ENCODE peak calls at places on chromosome 17, in ten cellular contexts. One of them, this sample, is unnamed.
A peak's percentile ranks its signal among the peaks of the same experiment; 100 is the strongest.

GRCh38 chr17:78019367-78019975 is 61.0 kb downstream of the TNRC6C start:
- DNase-seq in WERI-Rb-1: no peak
- DNase-seq in ovary: no peak
- DNase-seq in T-helper 17 cell: no peak
- DNase-seq in lung: no peak
- DNase-seq in right lobe of liver: no peak
- DNase-seq in small intestine: peak; percentile 44
- DNase-seq in upper lobe of right lung: no peak
- DNase-seq in cardiac muscle cell: peak; percentile 58
- DNase-seq in colonic mucosa: no peak
- DNase-seq in this sample: no peak

GRCh38 chr17:45013021-45013997 is 38.1 kb downstream of the DCAKD start:
- DNase-seq in T-helper 17 cell: no peak
- DNase-seq in WERI-Rb-1: peak; percentile 39
- DNase-seq in colonic mucosa: peak; percentile 29
- DNase-seq in upper lobe of right lung: no peak
- DNase-seq in cardiac muscle cell: peak; percentile 47
- DNase-seq in right lobe of liver: no peak
- DNase-seq in lung: no peak
- DNase-seq in small intestine: no peak
- DNase-seq in ovary: no peak
- DNase-seq in this sample: no peak

GRCh38 chr17:44385287-44386181 is 3.9 kb downstream of the ITGA2B start:
- DNase-seq in lung: peak; percentile 78
- DNase-seq in cardiac muscle cell: peak; percentile 82
- DNase-seq in T-helper 17 cell: peak; percentile 83
- DNase-seq in WERI-Rb-1: peak; percentile 82
- DNase-seq in small intestine: peak; percentile 54
- DNase-seq in upper lobe of right lung: peak; percentile 91
- DNase-seq in ovary: peak; percentile 91
- DNase-seq in right lobe of liver: peak; percentile 82
- DNase-seq in colonic mucosa: peak; percentile 87
- DNase-seq in this sample: peak; percentile 72

GRCh38 chr17:8204761-8205555 is 5.4 kb downstream of the AURKB start:
- DNase-seq in right lobe of liver: no peak
- DNase-seq in lung: no peak
- DNase-seq in WERI-Rb-1: no peak
- DNase-seq in small intestine: no peak
- DNase-seq in T-helper 17 cell: no peak
- DNase-seq in cardiac muscle cell: no peak
- DNase-seq in ovary: no peak
- DNase-seq in colonic mucosa: no peak
- DNase-seq in upper lobe of right lung: no peak
- DNase-seq in this sample: no peak

GRCh38 chr17:74159226-74159840 is 44.1 kb upstream of the RPL38 start:
- DNase-seq in T-helper 17 cell: no peak
- DNase-seq in ovary: no peak
- DNase-seq in upper lobe of right lung: peak; percentile 29
- DNase-seq in colonic mucosa: no peak
- DNase-seq in WERI-Rb-1: no peak
- DNase-seq in lung: no peak
- DNase-seq in right lobe of liver: no peak
- DNase-seq in cardiac muscle cell: no peak
- DNase-seq in small intestine: no peak
- DNase-seq in this sample: no peak

GRCh38 chr17:79792984-79793923 is 3.6 kb downstream of the CBX8 start:
- DNase-seq in right lobe of liver: no peak
- DNase-seq in colonic mucosa: no peak
- DNase-seq in ovary: peak; percentile 59
- DNase-seq in cardiac muscle cell: peak; percentile 70
- DNase-seq in T-helper 17 cell: no peak
- DNase-seq in upper lobe of right lung: no peak
- DNase-seq in lung: no peak
- DNase-seq in WERI-Rb-1: no peak
- DNase-seq in small intestine: no peak
- DNase-seq in this sample: no peak

GRCh38 chr17:40448213-40448638 is 5.0 kb downstream of the IGFBP4 start:
- DNase-seq in WERI-Rb-1: no peak
- DNase-seq in ovary: peak; percentile 62
- DNase-seq in small intestine: no peak
- DNase-seq in T-helper 17 cell: no peak
- DNase-seq in cardiac muscle cell: peak; percentile 55
- DNase-seq in colonic mucosa: peak; percentile 70
- DNase-seq in lung: no peak
- DNase-seq in upper lobe of right lung: no peak
- DNase-seq in right lobe of liver: peak; percentile 72
- DNase-seq in this sample: no peak

GRCh38 chr17:77892469-77893143 is 65.9 kb upstream of the TNRC6C start:
- DNase-seq in T-helper 17 cell: no peak
- DNase-seq in colonic mucosa: no peak
- DNase-seq in right lobe of liver: no peak
- DNase-seq in ovary: no peak
- DNase-seq in lung: no peak
- DNase-seq in cardiac muscle cell: peak; percentile 9
- DNase-seq in upper lobe of right lung: peak; percentile 58
- DNase-seq in WERI-Rb-1: peak; percentile 70
- DNase-seq in small intestine: no peak
- DNase-seq in this sample: no peak

GRCh38 chr17:17701658-17702057 is 20.4 kb downstream of the RAI1 start:
- DNase-seq in colonic mucosa: no peak
- DNase-seq in small intestine: no peak
- DNase-seq in upper lobe of right lung: no peak
- DNase-seq in cardiac muscle cell: no peak
- DNase-seq in right lobe of liver: no peak
- DNase-seq in lung: no peak
- DNase-seq in T-helper 17 cell: no peak
- DNase-seq in ovary: no peak
- DNase-seq in WERI-Rb-1: no peak
- DNase-seq in this sample: no peak

GRCh38 chr17:34354637-34355036 is 1.6 kb upstream of the CCL13 start:
- DNase-seq in WERI-Rb-1: no peak
- DNase-seq in ovary: no peak
- DNase-seq in small intestine: no peak
- DNase-seq in right lobe of liver: no peak
- DNase-seq in colonic mucosa: no peak
- DNase-seq in lung: no peak
- DNase-seq in cardiac muscle cell: peak; percentile 56
- DNase-seq in T-helper 17 cell: no peak
- DNase-seq in upper lobe of right lung: no peak
- DNase-seq in this sample: no peak

GRCh38 chr17:69723741-69724140 is 309.2 kb downstream of the MAP2K6 start:
- DNase-seq in cardiac muscle cell: peak; percentile 20
- DNase-seq in WERI-Rb-1: no peak
- DNase-seq in colonic mucosa: no peak
- DNase-seq in lung: no peak
- DNase-seq in upper lobe of right lung: no peak
- DNase-seq in right lobe of liver: no peak
- DNase-seq in ovary: no peak
- DNase-seq in small intestine: no peak
- DNase-seq in T-helper 17 cell: no peak
- DNase-seq in this sample: no peak

DNA sequence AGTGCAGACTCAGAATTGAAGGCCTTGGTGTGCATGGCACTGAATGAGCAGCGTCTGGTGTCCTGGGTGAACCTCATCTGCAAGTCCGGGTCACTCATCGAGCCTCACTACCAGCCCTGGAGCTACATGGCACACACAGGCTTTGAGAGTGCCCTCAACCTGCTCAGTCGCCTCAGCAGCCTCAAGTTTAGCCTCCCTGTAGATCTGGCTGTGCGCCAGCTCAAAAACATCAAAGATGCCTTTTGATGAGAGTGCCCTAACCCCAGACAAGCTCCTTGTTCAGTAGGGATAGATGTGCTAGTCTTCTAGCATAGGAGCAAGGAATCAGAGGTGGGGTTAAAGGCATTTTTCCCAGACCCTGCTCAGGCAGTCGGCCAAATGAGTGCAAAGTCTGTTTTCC is 6.7 kb upstream of the RPL27 start:
- DNase-seq in ovary: no peak
- DNase-seq in upper lobe of right lung: no peak
- DNase-seq in lung: no peak
- DNase-seq in right lobe of liver: no peak
- DNase-seq in small intestine: no peak
- DNase-seq in T-helper 17 cell: no peak
- DNase-seq in WERI-Rb-1: no peak
- DNase-seq in colonic mucosa: no peak
- DNase-seq in cardiac muscle cell: no peak
- DNase-seq in this sample: no peak
- H3K9me3 ChIP-seq in ovary: no peaks in the 10 kb centered on the region
- H3K9me3 ChIP-seq in upper lobe of right lung: no peaks in the 10 kb centered on the region
- H3K9me3 ChIP-seq in lung: no peaks in the 10 kb centered on the region
- H3K9me3 ChIP-seq in right lobe of liver: no peaks in the 10 kb centered on the region
- H3K9me3 ChIP-seq in small intestine: no peaks in the 10 kb centered on the region
- H3K9me3 ChIP-seq in T-helper 17 cell: no peaks in the 10 kb centered on the region
- H3K9me3 ChIP-seq in WERI-Rb-1: no peaks in the 10 kb centered on the region
- H3K9me3 ChIP-seq in colonic mucosa: no peaks in the 10 kb centered on the region
- H3K9me3 ChIP-seq in cardiac muscle cell: no peaks in the 10 kb centered on the region
- H3K9me3 ChIP-seq in this sample: no peaks in the 10 kb centered on the region

GRCh38 chr17:82946081-82946480 is 106.3 kb upstream of the ZNF750 start:
- DNase-seq in small intestine: no peak
- DNase-seq in lung: no peak
- DNase-seq in ovary: no peak
- DNase-seq in T-helper 17 cell: no peak
- DNase-seq in upper lobe of right lung: no peak
- DNase-seq in right lobe of liver: no peak
- DNase-seq in cardiac muscle cell: no peak
- DNase-seq in WERI-Rb-1: no peak
- DNase-seq in colonic mucosa: no peak
- DNase-seq in this sample: no peak
- H3K9me3 ChIP-seq in small intestine: no peaks in the 10 kb centered on the region
- H3K9me3 ChIP-seq in lung: peaks cover 14% of the 10 kb centered on the region
- H3K9me3 ChIP-seq in ovary: peaks cover 2% of the 10 kb centered on the region
- H3K9me3 ChIP-seq in T-helper 17 cell: peaks cover 11% of the 10 kb centered on the region
- H3K9me3 ChIP-seq in upper lobe of right lung: peaks cover 11% of the 10 kb centered on the region
- H3K9me3 ChIP-seq in right lobe of liver: no peaks in the 10 kb centered on the region
- H3K9me3 ChIP-seq in cardiac muscle cell: no peaks in the 10 kb centered on the region
- H3K9me3 ChIP-seq in WERI-Rb-1: peaks cover 80% of the 10 kb centered on the region
- H3K9me3 ChIP-seq in colonic mucosa: no peaks in the 10 kb centered on the region
- H3K9me3 ChIP-seq in this sample: peaks cover 31% of the 10 kb centered on the region

GRCh38 chr17:4023220-4023619 is 59.0 kb upstream of the ATP2A3 start:
- DNase-seq in WERI-Rb-1: no peak
- DNase-seq in cardiac muscle cell: no peak
- DNase-seq in ovary: no peak
- DNase-seq in right lobe of liver: no peak
- DNase-seq in lung: no peak
- DNase-seq in upper lobe of right lung: no peak
- DNase-seq in T-helper 17 cell: no peak
- DNase-seq in colonic mucosa: no peak
- DNase-seq in small intestine: no peak
- DNase-seq in this sample: no peak

GRCh38 chr17:4032245-4032644 is 68.0 kb upstream of the ATP2A3 start:
- DNase-seq in WERI-Rb-1: no peak
- DNase-seq in colonic mucosa: no peak
- DNase-seq in cardiac muscle cell: no peak
- DNase-seq in lung: no peak
- DNase-seq in right lobe of liver: no peak
- DNase-seq in ovary: no peak
- DNase-seq in small intestine: no peak
- DNase-seq in upper lobe of right lung: no peak
- DNase-seq in T-helper 17 cell: no peak
- DNase-seq in this sample: no peak

GRCh38 chr17:4028436-4028835 is 64.2 kb upstream of the ATP2A3 start:
- DNase-seq in lung: no peak
- DNase-seq in right lobe of liver: no peak
- DNase-seq in small intestine: no peak
- DNase-seq in colonic mucosa: no peak
- DNase-seq in ovary: no peak
- DNase-seq in T-helper 17 cell: no peak
- DNase-seq in upper lobe of right lung: no peak
- DNase-seq in cardiac muscle cell: no peak
- DNase-seq in WERI-Rb-1: no peak
- DNase-seq in this sample: no peak

DNA sequence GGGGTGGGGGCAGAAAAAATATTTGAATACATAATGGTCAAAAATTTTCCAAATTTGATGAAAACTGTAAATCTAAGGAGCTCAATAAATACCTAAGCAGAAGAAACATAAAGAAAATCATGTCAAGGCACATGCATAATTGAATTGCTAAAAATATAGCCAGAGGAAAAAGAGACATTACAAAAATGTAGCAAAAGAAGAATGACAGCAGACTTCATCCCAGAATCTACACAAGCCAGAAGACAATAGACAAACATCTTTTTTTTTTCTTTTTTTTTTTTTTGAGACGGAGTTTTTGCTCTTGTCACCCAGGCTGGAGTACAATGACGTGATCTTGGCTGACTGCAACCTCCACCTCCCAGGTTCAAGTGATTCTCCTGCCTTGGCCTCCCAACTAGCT is 62.0 kb upstream of the ATP2A3 start:
- DNase-seq in T-helper 17 cell: no peak
- DNase-seq in small intestine: no peak
- DNase-seq in WERI-Rb-1: no peak
- DNase-seq in colonic mucosa: no peak
- DNase-seq in ovary: no peak
- DNase-seq in cardiac muscle cell: no peak
- DNase-seq in lung: no peak
- DNase-seq in right lobe of liver: no peak
- DNase-seq in upper lobe of right lung: no peak
- DNase-seq in this sample: no peak
- H3K9me3 ChIP-seq in T-helper 17 cell: peaks cover 4% of the 10 kb centered on the region
- H3K9me3 ChIP-seq in small intestine: no peaks in the 10 kb centered on the region
- H3K9me3 ChIP-seq in WERI-Rb-1: peaks cover 13% of the 10 kb centered on the region
- H3K9me3 ChIP-seq in colonic mucosa: no peaks in the 10 kb centered on the region
- H3K9me3 ChIP-seq in ovary: no peaks in the 10 kb centered on the region
- H3K9me3 ChIP-seq in cardiac muscle cell: no peaks in the 10 kb centered on the region
- H3K9me3 ChIP-seq in lung: peaks cover 11% of the 10 kb centered on the region
- H3K9me3 ChIP-seq in right lobe of liver: no peaks in the 10 kb centered on the region
- H3K9me3 ChIP-seq in upper lobe of right lung: peaks cover 10% of the 10 kb centered on the region
- H3K9me3 ChIP-seq in this sample: peaks cover 17% of the 10 kb centered on the region

DNA sequence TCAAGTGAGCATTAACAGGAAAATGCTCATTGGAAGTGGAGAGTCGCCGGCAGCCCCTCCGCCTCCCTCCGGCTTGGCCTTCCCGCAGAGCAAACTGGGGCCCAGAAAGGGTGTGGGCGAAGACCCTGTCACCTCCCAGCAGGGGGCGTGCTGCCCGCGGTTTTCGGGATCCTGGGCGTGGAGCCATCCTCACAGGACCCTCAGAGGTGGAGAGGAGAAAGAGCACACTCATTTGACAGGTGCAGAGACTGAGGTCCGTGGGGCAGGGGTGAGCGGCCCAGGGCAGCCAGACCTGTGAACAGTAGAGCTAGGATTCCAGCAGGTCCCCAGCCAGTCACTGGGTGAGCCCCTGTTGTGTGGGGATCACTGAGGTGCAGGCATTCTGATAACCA is 1002.9 kb downstream of the KCNJ18 start:
- DNase-seq in upper lobe of right lung: no peak
- DNase-seq in cardiac muscle cell: no peak
- DNase-seq in T-helper 17 cell: no peak
- DNase-seq in right lobe of liver: no peak
- DNase-seq in ovary: no peak
- DNase-seq in lung: peak; percentile 23
- DNase-seq in small intestine: no peak
- DNase-seq in colonic mucosa: no peak
- DNase-seq in WERI-Rb-1: no peak
- DNase-seq in this sample: no peak
- H3K9me3 ChIP-seq in upper lobe of right lung: peaks cover 2% of the 10 kb centered on the region
- H3K9me3 ChIP-seq in cardiac muscle cell: no peaks in the 10 kb centered on the region
- H3K9me3 ChIP-seq in T-helper 17 cell: no peaks in the 10 kb centered on the region
- H3K9me3 ChIP-seq in right lobe of liver: no peaks in the 10 kb centered on the region
- H3K9me3 ChIP-seq in ovary: no peaks in the 10 kb centered on the region
- H3K9me3 ChIP-seq in lung: peaks cover 18% of the 10 kb centered on the region
- H3K9me3 ChIP-seq in small intestine: peaks cover 2% of the 10 kb centered on the region
- H3K9me3 ChIP-seq in colonic mucosa: no peaks in the 10 kb centered on the region
- H3K9me3 ChIP-seq in WERI-Rb-1: no peaks in the 10 kb centered on the region
- H3K9me3 ChIP-seq in this sample: peaks cover 13% of the 10 kb centered on the region

This sample was measured in CD4-positive, alpha-beta T cell.